ENCODE peak calls at places on chromosomes 11 and 22, in ten cellular contexts. U is Right ventricle myocardium inferior, Y is anterior cingulate cortex, R is T follicular helper cell, F is GM20000, I is left ventricle myocardium inferior, L is brain microvascular endothelial cell, S is RCC 7860, E is lung microvascular endothelial cell, D is MV-4-11. K is an unnamed sample.

GRCh38 chr11:134522782-134523570 is 110.9 kb upstream of the B3GAT1 start:
- DNase-seq in D (no peak), I (peak; percentile 5), L (no peak), U (no peak), E (no peak), S (no peak), Y (no peak), F (no peak), R (no peak), K (no peak)

GRCh38 chr11:116513894-116514293 is 258.9 kb downstream of the BUD13 start:
- DNase-seq in F (peak; percentile 49), R (no peak), Y (no peak), L (peak; percentile 12), S (peak; percentile 11), U (no peak), D (no peak), E (peak; percentile 90), I (peak; percentile 21), K (peak; percentile 78)

GRCh38 chr22:39284142-39284980 is 35.1 kb downstream of the RPL3 start:
- DNase-seq in Y (no peak), R (no peak), U (peak; percentile 32), S (no peak), L (no peak), E (no peak), D (no peak), F (no peak), I (no peak), K (no peak)

GRCh38 chr22:19292262-19293230 is 1.0 kb upstream of the CLTCL1 start:
- DNase-seq in U (peak; percentile 69), F (no peak), I (peak; percentile 15), S (no peak), R (no peak), D (peak; percentile 59), L (no peak), Y (no peak), E (no peak), K (no peak)

GRCh38 chr11:7673724-7674434 is 579 bp upstream of the CYB5R2 start:
- DNase-seq in I (no peak), E (no peak), L (no peak), Y (no peak), U (no peak), D (no peak), R (no peak), S (no peak), F (peak; percentile 80), K (no peak)

GRCh38 chr22:37259540-37260029 is 15.5 kb upstream of the RAC2 start:
- DNase-seq in E (peak; percentile 46), I (no peak), R (no peak), Y (no peak), U (no peak), S (peak; percentile 9), L (peak; percentile 53), F (no peak), D (peak; percentile 47), K (peak; percentile 60)

GRCh38 chr11:111063711-111064110 is 181.8 kb upstream of the POU2AF2 start:
- DNase-seq in E (no peak), R (no peak), D (no peak), U (no peak), Y (no peak), I (no peak), F (no peak), S (no peak), L (no peak), K (no peak)

GRCh38 chr22:20792966-20793332 is 19.0 kb downstream of the SERPIND1 start:
- DNase-seq in I (no peak), Y (no peak), R (no peak), E (no peak), D (no peak), S (no peak), U (no peak), F (no peak), L (no peak), K (no peak)

GRCh38 chr11:117614695-117615094 is 182.3 kb downstream of the DSCAML1 start:
- DNase-seq in L (no peak), Y (no peak), S (no peak), D (no peak), R (no peak), U (no peak), F (no peak), I (no peak), E (no peak), K (no peak)

GRCh38 chr22:40855960-40856512 is 403 bp downstream of the ST13 start:
- DNase-seq in I (peak; percentile 33), E (peak; percentile 10), R (peak; percentile 5), L (peak; percentile 23), D (peak; percentile 21), S (peak; percentile 8), Y (no peak), F (peak; percentile 15), U (peak; percentile 55), K (peak; percentile 70)

GRCh38 chr11:77865805-77866204 is 44.9 kb downstream of the AAMDC start:
- DNase-seq in S (no peak), D (no peak), I (no peak), E (no peak), R (no peak), F (no peak), L (peak; percentile 27), U (no peak), Y (no peak), K (no peak)

GRCh38 chr11:111445586-111445985 is 66.5 kb upstream of the POU2AF1 start:
- DNase-seq in E (no peak), I (no peak), F (no peak), R (no peak), D (no peak), U (no peak), Y (no peak), L (no peak), S (no peak), K (peak; percentile 11)

GRCh38 chr11:45332486-45332934 is 46.4 kb upstream of the SYT13 start:
- DNase-seq in F (peak; percentile 70), D (no peak), Y (no peak), S (peak; percentile 23), U (no peak), L (peak; percentile 27), R (no peak), E (peak; percentile 69), I (no peak), K (no peak)

GRCh38 chr11:1105183-1105565 is 30.5 kb downstream of the MUC2 start:
- DNase-seq in U (peak; percentile 5), F (no peak), I (no peak), E (no peak), Y (no peak), R (no peak), D (no peak), L (no peak), S (no peak), K (no peak)

GRCh38 chr11:57460756-57461749 is 725 bp downstream of the RTN4RL2 start:
- DNase-seq in E (no peak), I (no peak), S (no peak), D (no peak), Y (no peak), U (no peak), R (no peak), F (no peak), L (no peak), K (no peak)

GRCh38 chr22:36258750-36259619 is 6.1 kb downstream of the APOL1 start:
- DNase-seq in L (no peak), S (no peak), R (no peak), U (no peak), D (peak; percentile 42), E (no peak), I (peak; percentile 34), F (peak; percentile 46), Y (no peak), K (peak; percentile 68)